ENCODE peak calls at places on chromosomes 11 and 22, in four cellular contexts. One of them, this sample, is unnamed.

GRCh38 chr11:120057028-120057330 is 80.9 kb downstream of the TRIM29 start:
- DNase-seq in activated T-cell treated with anti-CD3 and anti-CD28 coated beads for 1 hour: no peak
- DNase-seq in aorta: no peak
- DNase-seq in globus pallidus: no peak
- DNase-seq in this sample: no peak

GRCh38 chr11:64357904-64358535 is 942 bp upstream of the RPS6KA4 start:
- DNase-seq in activated T-cell treated with anti-CD3 and anti-CD28 coated beads for 1 hour: no peak
- DNase-seq in aorta: no peak
- DNase-seq in globus pallidus: no peak
- DNase-seq in this sample: no peak

GRCh38 chr22:28799834-28800307 is 498 bp downstream of the XBP1 start:
- DNase-seq in aorta: peak; percentile 92
- DNase-seq in globus pallidus: peak; percentile 39
- DNase-seq in activated T-cell treated with anti-CD3 and anti-CD28 coated beads for 1 hour: no peak
- DNase-seq in this sample: peak; percentile 26

GRCh38 chr22:48238018-48238915 is 1475.8 kb downstream of the TBC1D22A start:
- DNase-seq in activated T-cell treated with anti-CD3 and anti-CD28 coated beads for 1 hour: no peak
- DNase-seq in aorta: no peak
- DNase-seq in globus pallidus: no peak
- DNase-seq in this sample: no peak

GRCh38 chr11:113991718-113992458 is 17.0 kb downstream of the HTR3A start:
- DNase-seq in globus pallidus: peak; percentile 13
- DNase-seq in aorta: peak; percentile 15
- DNase-seq in activated T-cell treated with anti-CD3 and anti-CD28 coated beads for 1 hour: no peak
- DNase-seq in this sample: peak; percentile 31

GRCh38 chr11:20464566-20464965 is 77.0 kb downstream of the PRMT3 start:
- DNase-seq in globus pallidus: no peak
- DNase-seq in activated T-cell treated with anti-CD3 and anti-CD28 coated beads for 1 hour: no peak
- DNase-seq in aorta: no peak
- DNase-seq in this sample: no peak

GRCh38 chr11:50412832-50413231 is 380.2 kb downstream of the OR4C45 start:
- DNase-seq in aorta: peak; percentile 42
- DNase-seq in activated T-cell treated with anti-CD3 and anti-CD28 coated beads for 1 hour: no peak
- DNase-seq in globus pallidus: no peak
- DNase-seq in this sample: no peak

GRCh38 chr11:86341382-86341781 is 33.3 kb upstream of the CCDC81 start:
- DNase-seq in aorta: no peak
- DNase-seq in activated T-cell treated with anti-CD3 and anti-CD28 coated beads for 1 hour: no peak
- DNase-seq in globus pallidus: no peak
- DNase-seq in this sample: no peak

GRCh38 chr11:71322861-71323582 is 70.6 kb upstream of the SHANK2 start:
- DNase-seq in aorta: peak; percentile 51
- DNase-seq in globus pallidus: no peak
- DNase-seq in activated T-cell treated with anti-CD3 and anti-CD28 coated beads for 1 hour: no peak
- DNase-seq in this sample: no peak

GRCh38 chr11:97516688-97517087 is 1126.9 kb downstream of the JRKL start:
- DNase-seq in globus pallidus: no peak
- DNase-seq in activated T-cell treated with anti-CD3 and anti-CD28 coated beads for 1 hour: no peak
- DNase-seq in aorta: no peak
- DNase-seq in this sample: no peak

GRCh38 chr11:17012712-17013547 is 1.3 kb downstream of the PLEKHA7 start:
- DNase-seq in aorta: peak; percentile 83
- DNase-seq in globus pallidus: peak; percentile 28
- DNase-seq in activated T-cell treated with anti-CD3 and anti-CD28 coated beads for 1 hour: no peak
- DNase-seq in this sample: peak; percentile 48

GRCh38 chr11:67504023-67504949 is 877 bp downstream of the PITPNM1 start:
- DNase-seq in activated T-cell treated with anti-CD3 and anti-CD28 coated beads for 1 hour: no peak
- DNase-seq in globus pallidus: no peak
- DNase-seq in aorta: no peak
- DNase-seq in this sample: peak; percentile 4

GRCh38 chr11:79546366-79546765 is 105.5 kb upstream of the TENM4 start:
- DNase-seq in aorta: no peak
- DNase-seq in globus pallidus: no peak
- DNase-seq in activated T-cell treated with anti-CD3 and anti-CD28 coated beads for 1 hour: no peak
- DNase-seq in this sample: no peak

This sample was measured in midbrain.